ENCODE peak calls at places on chromosomes 3 and 15, in five cellular contexts. Z is adrenal gland, G is OCI-LY7, X is PC-3, B is psoas muscle. R is an unnamed sample.

GRCh38 chr3:23735575-23736326 is 70.0 kb upstream of the UBE2E1 start:
- DNase-seq in Z (no peak), G (no peak), X (no peak), B (no peak), R (no peak)

GRCh38 chr3:58857423-58857822 is 190.8 kb upstream of the FAM3D start:
- DNase-seq in Z (no peak), G (no peak), X (no peak), B (no peak), R (no peak)

GRCh38 chr15:92112180-92112579 is 258.7 kb downstream of the SLCO3A1 start:
- DNase-seq in Z (no peak), G (no peak), X (no peak), B (no peak), R (no peak)

GRCh38 chr3:192879346-192880031 is 38.2 kb downstream of the MB21D2 start:
- DNase-seq in Z (peak), G (no peak), X (peak), B (no peak), R (no peak)

GRCh38 chr3:119343719-119344118 is 49.5 kb downstream of the ARHGAP31 start:
- DNase-seq in Z (no peak), G (peak), X (no peak), B (no peak), R (no peak)

GRCh38 chr3:46848271-46849097 is 14.8 kb downstream of the MYL3 start:
- DNase-seq in Z (peak), G (peak), X (peak), B (peak), R (peak)

GRCh38 chr3:138371070-138371950 is 22.9 kb downstream of the MRAS start:
- DNase-seq in Z (no peak), G (peak), X (no peak), B (no peak), R (no peak)

GRCh38 chr3:138752886-138753285 is 81.8 kb downstream of the PIK3CB start:
- DNase-seq in Z (no peak), G (no peak), X (no peak), B (no peak), R (no peak)

GRCh38 chr15:34582461-34583357 is 742 bp downstream of the GOLGA8B start:
- DNase-seq in Z (peak), G (peak), X (peak), B (peak), R (no peak)

GRCh38 chr3:149660462-149660861 is 2.6 kb upstream of the WWTR1 start:
- DNase-seq in Z (no peak), G (no peak), X (no peak), B (no peak), R (no peak)

GRCh38 chr15:71758716-71759115 is 51.6 kb upstream of the NR2E3 start:
- DNase-seq in Z (no peak), G (no peak), X (no peak), B (no peak), R (no peak)

GRCh38 chr15:71756574-71757352 is 53.6 kb upstream of the NR2E3 start:
- DNase-seq in Z (no peak), G (no peak), X (no peak), B (no peak), R (no peak)

GRCh38 chr15:71757741-71758530 is 52.4 kb upstream of the NR2E3 start:
- DNase-seq in Z (no peak), G (no peak), X (no peak), B (no peak), R (no peak)

GRCh38 chr15:71760852-71761251 is 49.5 kb upstream of the NR2E3 start:
- DNase-seq in Z (no peak), G (no peak), X (no peak), B (no peak), R (no peak)

DNA sequence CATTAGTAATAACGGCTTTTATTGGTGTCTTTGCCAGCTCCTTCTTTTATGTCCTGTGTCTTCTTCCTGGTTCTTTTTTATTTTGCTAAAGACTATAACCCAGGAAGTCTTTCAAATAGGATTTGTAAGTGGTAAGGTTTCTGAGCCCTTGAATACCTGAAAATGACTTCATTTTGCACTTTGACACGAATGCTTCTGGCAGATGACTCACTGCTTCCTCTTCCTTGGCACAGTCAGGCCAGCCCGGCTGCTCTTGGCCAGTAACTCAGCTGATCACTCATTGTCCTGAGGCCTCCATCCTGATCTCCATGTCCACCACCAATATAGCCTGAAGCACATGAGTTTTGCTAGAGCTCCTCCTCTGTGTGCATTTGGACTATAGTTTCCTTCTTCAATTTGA is 48.7 kb upstream of the NR2E3 start:
- DNase-seq in Z (peak), G (no peak), X (peak), B (no peak), R (no peak)
- H3K27ac ChIP-seq in Z (no peak), G (no peak), X (peak), B (no peak), R (no peak)

GRCh38 chr3:66270314-66270713 is 49.5 kb downstream of the SLC25A26 start:
- DNase-seq in Z (no peak), G (no peak), X (no peak), B (no peak), R (no peak)
- TF ChIP-seq CTCF in Z (no peak), G (no peak), X (no peak), B (no peak), R (no peak)

GRCh38 chr3:101833446-101833974 is 15.8 kb upstream of the NFKBIZ start:
- DNase-seq in Z (peak), G (no peak), X (no peak), B (no peak), R (no peak)

GRCh38 chr3:101829066-101829830 is 20.1 kb upstream of the NFKBIZ start:
- DNase-seq in Z (peak), G (peak), X (no peak), B (peak), R (peak)

GRCh38 chr3:101827211-101828174 is 21.8 kb upstream of the NFKBIZ start:
- DNase-seq in Z (peak), G (peak), X (peak), B (peak), R (peak)

GRCh38 chr3:101828289-101828688 is 21.0 kb upstream of the NFKBIZ start:
- DNase-seq in Z (no peak), G (no peak), X (no peak), B (no peak), R (no peak)

GRCh38 chr3:101829878-101830277 is 19.4 kb upstream of the NFKBIZ start:
- DNase-seq in Z (no peak), G (no peak), X (no peak), B (no peak), R (no peak)
- H3K4me3 ChIP-seq in Z (no peak), G (peak), X (no peak), B (no peak), R (no peak)

DNA sequence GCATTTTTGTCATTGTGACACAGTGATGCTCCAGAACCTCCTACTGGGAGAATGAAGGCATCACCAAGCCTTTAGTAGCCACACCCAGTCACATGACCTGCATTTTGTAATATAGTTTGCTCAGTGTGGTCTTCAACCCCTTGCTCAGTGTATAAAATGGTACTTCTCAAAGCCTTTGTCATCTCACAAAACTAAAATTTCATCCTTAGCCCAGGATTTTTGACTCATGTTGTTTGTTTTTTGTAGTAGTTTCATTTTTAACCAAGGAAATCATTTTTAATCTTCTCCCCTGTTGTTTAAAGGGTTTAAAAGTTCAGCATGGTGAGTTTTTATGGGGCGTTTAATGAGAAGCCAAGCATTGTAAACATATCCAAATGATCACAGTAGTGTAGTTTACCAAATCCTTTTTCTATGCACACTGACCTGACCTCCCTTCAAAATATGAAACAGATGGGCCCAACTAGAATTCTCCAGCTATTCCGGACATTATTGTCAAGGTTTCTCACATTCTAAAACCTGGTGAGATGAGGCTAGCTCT is 123.5 kb upstream of the IL12A start:
- DNase-seq in Z (no peak), G (no peak), X (peak), B (no peak), R (no peak)
- H3K27ac ChIP-seq in Z (no peak), G (no peak), X (peak), B (peak), R (peak)

DNA sequence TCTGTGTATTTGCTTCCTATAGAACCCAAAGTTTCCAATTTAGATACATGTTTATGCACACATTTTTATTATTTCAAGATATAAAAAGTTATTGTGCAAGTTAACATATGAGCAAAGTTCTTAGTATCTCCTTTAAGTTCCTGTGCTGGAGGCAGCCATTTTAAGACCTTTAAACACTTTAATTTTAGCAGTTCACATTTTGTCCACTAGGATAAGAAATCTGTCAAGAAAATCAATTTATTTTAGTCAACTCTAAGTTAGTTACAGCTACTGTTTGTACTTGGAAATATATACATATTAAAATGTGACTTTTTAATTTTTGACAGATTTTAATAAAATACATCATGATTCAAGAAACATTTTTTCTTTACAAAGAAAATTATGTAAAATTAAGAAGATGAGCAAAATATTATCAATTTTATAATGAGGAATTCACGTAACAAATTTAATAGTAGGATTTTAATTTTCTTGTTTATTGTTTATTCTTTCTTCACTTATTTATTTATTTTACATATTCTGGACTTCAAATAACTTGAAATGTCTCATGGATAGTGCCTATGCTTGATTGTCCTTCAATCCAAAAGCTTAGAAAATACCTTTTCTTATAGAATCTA is 402.6 kb upstream of the GBE1 start:
- DNase-seq in Z (no peak), G (peak), X (peak), B (no peak), R (no peak)
- TF ChIP-seq CTCF in Z (no peak), G (peak), X (peak), B (peak), R (no peak)

GRCh38 chr3:129344540-129345220 is 66.0 kb downstream of the HMCES start:
- DNase-seq in Z (no peak), G (no peak), X (no peak), B (peak), R (no peak)
- H3K4me3 ChIP-seq in Z (no peak), G (no peak), X (no peak), B (peak), R (peak)

GRCh38 chr15:76060098-76060989 is 559 bp downstream of the TMEM266 start:
- DNase-seq in Z (no peak), G (no peak), X (no peak), B (no peak), R (no peak)

GRCh38 chr15:76058714-76059319 is 968 bp upstream of the TMEM266 start:
- DNase-seq in Z (peak), G (no peak), X (peak), B (no peak), R (no peak)

GRCh38 chr15:76057332-76058000 is 2.3 kb upstream of the TMEM266 start:
- DNase-seq in Z (peak), G (peak), X (peak), B (no peak), R (no peak)

GRCh38 chr15:76061700-76062099 is 1.9 kb downstream of the TMEM266 start:
- DNase-seq in Z (no peak), G (no peak), X (no peak), B (no peak), R (no peak)

GRCh38 chr15:76059320-76060097 is at the start of gene TMEM266:
- DNase-seq in Z (peak), G (no peak), X (peak), B (peak), R (no peak)
- H3K27ac ChIP-seq in Z (no peak), G (no peak), X (no peak), B (peak), R (no peak)

R was measured in coronary artery.